ENCODE peak calls at places on chromosomes 3 and 15, in seven cellular contexts. One of them, this sample, is unnamed.

GRCh38 chr3:110199588-110199943 is 862.2 kb upstream of the DPPA4 start:
- DNase-seq in psoas muscle: peak; percentile 15
- DNase-seq in mammary epithelial cell: no peak
- DNase-seq in ovary: no peak
- DNase-seq in GM23248: no peak
- DNase-seq in MM.1S: no peak
- DNase-seq in sigmoid colon: no peak
- DNase-seq in this sample: no peak

GRCh38 chr15:96888764-96889163 is 558.3 kb downstream of the NR2F2 start:
- DNase-seq in psoas muscle: no peak
- DNase-seq in mammary epithelial cell: no peak
- DNase-seq in ovary: no peak
- DNase-seq in GM23248: no peak
- DNase-seq in MM.1S: no peak
- DNase-seq in sigmoid colon: no peak
- DNase-seq in this sample: no peak

GRCh38 chr3:182258538-182259177 is 534.6 kb upstream of the ATP11B start:
- DNase-seq in psoas muscle: no peak
- DNase-seq in mammary epithelial cell: peak; percentile 31
- DNase-seq in ovary: no peak
- DNase-seq in GM23248: peak; percentile 22
- DNase-seq in MM.1S: peak; percentile 68
- DNase-seq in sigmoid colon: no peak
- DNase-seq in this sample: no peak

GRCh38 chr3:187989458-187990153 is 164.4 kb upstream of the LPP start:
- DNase-seq in psoas muscle: no peak
- DNase-seq in mammary epithelial cell: no peak
- DNase-seq in ovary: no peak
- DNase-seq in GM23248: no peak
- DNase-seq in MM.1S: no peak
- DNase-seq in sigmoid colon: no peak
- DNase-seq in this sample: no peak

GRCh38 chr3:169250000-169250399 is 413.5 kb downstream of the MECOM start:
- DNase-seq in psoas muscle: no peak
- DNase-seq in mammary epithelial cell: no peak
- DNase-seq in ovary: no peak
- DNase-seq in GM23248: no peak
- DNase-seq in MM.1S: no peak
- DNase-seq in sigmoid colon: no peak
- DNase-seq in this sample: no peak

GRCh38 chr3:54424283-54424682 is 301.9 kb downstream of the CACNA2D3 start:
- DNase-seq in psoas muscle: no peak
- DNase-seq in mammary epithelial cell: no peak
- DNase-seq in ovary: no peak
- DNase-seq in GM23248: no peak
- DNase-seq in MM.1S: no peak
- DNase-seq in sigmoid colon: no peak
- DNase-seq in this sample: no peak

GRCh38 chr15:65937476-65937875 is 68.2 kb downstream of the RAB11A start:
- DNase-seq in psoas muscle: no peak
- DNase-seq in mammary epithelial cell: no peak
- DNase-seq in ovary: no peak
- DNase-seq in GM23248: peak; percentile 43
- DNase-seq in MM.1S: no peak
- DNase-seq in sigmoid colon: no peak
- DNase-seq in this sample: peak; percentile 16

GRCh38 chr3:41224120-41224806 is 25.0 kb downstream of the CTNNB1 start:
- DNase-seq in psoas muscle: no peak
- DNase-seq in mammary epithelial cell: peak; percentile 78
- DNase-seq in ovary: peak; percentile 48
- DNase-seq in GM23248: peak; percentile 93
- DNase-seq in MM.1S: no peak
- DNase-seq in sigmoid colon: no peak
- DNase-seq in this sample: peak; percentile 82

GRCh38 chr3:9062570-9062969 is 99.3 kb upstream of the RAD18 start:
- DNase-seq in psoas muscle: no peak
- DNase-seq in mammary epithelial cell: no peak
- DNase-seq in ovary: no peak
- DNase-seq in GM23248: no peak
- DNase-seq in MM.1S: no peak
- DNase-seq in sigmoid colon: no peak
- DNase-seq in this sample: no peak

GRCh38 chr3:170835346-170835745 is 34.6 kb downstream of the RPL22L1 start:
- DNase-seq in psoas muscle: no peak
- DNase-seq in mammary epithelial cell: no peak
- DNase-seq in ovary: no peak
- DNase-seq in GM23248: no peak
- DNase-seq in MM.1S: no peak
- DNase-seq in sigmoid colon: no peak
- DNase-seq in this sample: no peak

GRCh38 chr3:69012111-69012835 is 1.2 kb downstream of the EOGT start:
- DNase-seq in psoas muscle: peak; percentile 69
- DNase-seq in mammary epithelial cell: peak; percentile 83
- DNase-seq in ovary: peak; percentile 55
- DNase-seq in GM23248: peak; percentile 81
- DNase-seq in MM.1S: no peak
- DNase-seq in sigmoid colon: peak; percentile 82
- DNase-seq in this sample: peak; percentile 14

GRCh38 chr3:151372063-151372820 is 12.3 kb downstream of the P2RY12 start:
- DNase-seq in psoas muscle: no peak
- DNase-seq in mammary epithelial cell: no peak
- DNase-seq in ovary: no peak
- DNase-seq in GM23248: peak; percentile 74
- DNase-seq in MM.1S: no peak
- DNase-seq in sigmoid colon: no peak
- DNase-seq in this sample: no peak

GRCh38 chr3:53320697-53321096 is 26.6 kb downstream of the DCP1A start:
- DNase-seq in psoas muscle: peak; percentile 78
- DNase-seq in mammary epithelial cell: no peak
- DNase-seq in ovary: no peak
- DNase-seq in GM23248: no peak
- DNase-seq in MM.1S: no peak
- DNase-seq in sigmoid colon: no peak
- DNase-seq in this sample: no peak

GRCh38 chr3:53328750-53329149 is 18.6 kb downstream of the DCP1A start:
- DNase-seq in psoas muscle: no peak
- DNase-seq in mammary epithelial cell: no peak
- DNase-seq in ovary: no peak
- DNase-seq in GM23248: no peak
- DNase-seq in MM.1S: no peak
- DNase-seq in sigmoid colon: no peak
- DNase-seq in this sample: no peak

GRCh38 chr3:53318522-53318921 is 28.8 kb downstream of the DCP1A start:
- DNase-seq in psoas muscle: no peak
- DNase-seq in mammary epithelial cell: no peak
- DNase-seq in ovary: no peak
- DNase-seq in GM23248: peak; percentile 78
- DNase-seq in MM.1S: no peak
- DNase-seq in sigmoid colon: no peak
- DNase-seq in this sample: peak; percentile 28

GRCh38 chr3:53329933-53330332 is 17.4 kb downstream of the DCP1A start:
- DNase-seq in psoas muscle: no peak
- DNase-seq in mammary epithelial cell: no peak
- DNase-seq in ovary: no peak
- DNase-seq in GM23248: no peak
- DNase-seq in MM.1S: no peak
- DNase-seq in sigmoid colon: no peak
- DNase-seq in this sample: no peak

GRCh38 chr3:53324011-53324544 is 23.3 kb downstream of the DCP1A start:
- DNase-seq in psoas muscle: peak; percentile 77
- DNase-seq in mammary epithelial cell: no peak
- DNase-seq in ovary: no peak
- DNase-seq in GM23248: no peak
- DNase-seq in MM.1S: no peak
- DNase-seq in sigmoid colon: no peak
- DNase-seq in this sample: no peak
- H3K36me3 ChIP-seq in psoas muscle: peaks cover 11% of the 10 kb centered on the region
- H3K36me3 ChIP-seq in mammary epithelial cell: no peaks in the 10 kb centered on the region
- H3K36me3 ChIP-seq in ovary: no peaks in the 10 kb centered on the region
- H3K36me3 ChIP-seq in GM23248: peaks cover 4% of the 10 kb centered on the region
- H3K36me3 ChIP-seq in MM.1S: peaks cover 4% of the 10 kb centered on the region
- H3K36me3 ChIP-seq in sigmoid colon: no peaks in the 10 kb centered on the region
- H3K36me3 ChIP-seq in this sample: peaks cover 6% of the 10 kb centered on the region

DNA sequence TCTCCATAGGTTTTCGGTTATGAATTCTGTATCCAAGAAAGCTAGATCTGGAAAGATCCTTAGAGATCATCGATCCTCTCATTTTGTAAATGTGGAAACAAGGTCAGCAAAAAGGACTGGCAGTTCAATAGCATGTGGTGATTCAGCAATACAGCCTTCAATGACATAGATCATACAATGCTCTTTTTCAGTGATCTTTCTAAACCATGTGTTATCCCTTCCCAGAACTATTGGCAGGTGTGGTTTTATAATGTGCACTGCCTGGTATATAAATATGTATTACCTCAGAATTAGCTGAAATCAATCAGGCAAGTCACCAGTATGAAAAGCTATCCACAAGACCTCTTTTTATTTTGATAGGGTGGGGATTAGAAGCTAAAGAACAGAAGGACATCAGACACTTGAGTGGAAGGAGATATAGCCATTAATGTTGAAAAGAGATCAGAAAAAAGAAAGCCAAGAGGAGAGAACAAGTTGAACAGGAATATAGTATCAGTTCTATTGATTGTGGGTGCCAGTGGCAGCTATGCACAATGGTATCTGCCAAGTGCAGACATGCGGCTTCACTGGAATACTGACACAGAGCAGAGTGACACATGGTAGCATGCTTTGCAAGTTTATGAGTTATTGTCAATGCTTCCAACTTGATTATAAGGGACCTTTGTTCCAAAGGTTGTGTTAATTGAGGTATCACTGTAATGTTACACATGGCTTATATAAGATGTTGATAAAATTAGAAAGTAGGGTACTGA is 42.2 kb upstream of the TP63 start:
- DNase-seq in psoas muscle: no peak
- DNase-seq in mammary epithelial cell: peak; percentile 48
- DNase-seq in ovary: no peak
- DNase-seq in GM23248: no peak
- DNase-seq in MM.1S: no peak
- DNase-seq in sigmoid colon: no peak
- DNase-seq in this sample: peak; percentile 0
- H3K4me3 ChIP-seq in psoas muscle: no peak overlapping the region
- H3K4me3 ChIP-seq in mammary epithelial cell: peak overlapping the region; percentile 9
- H3K4me3 ChIP-seq in ovary: no peak overlapping the region
- H3K4me3 ChIP-seq in GM23248: peak overlapping the region; percentile 58
- H3K4me3 ChIP-seq in MM.1S: no peak overlapping the region
- H3K4me3 ChIP-seq in sigmoid colon: no peak overlapping the region
- H3K4me3 ChIP-seq in this sample: no peak overlapping the region

GRCh38 chr3:101865751-101866509 is 16.6 kb downstream of the NFKBIZ start:
- DNase-seq in psoas muscle: no peak
- DNase-seq in mammary epithelial cell: no peak
- DNase-seq in ovary: no peak
- DNase-seq in GM23248: no peak
- DNase-seq in MM.1S: no peak
- DNase-seq in sigmoid colon: no peak
- DNase-seq in this sample: no peak
- H3K27ac ChIP-seq in psoas muscle: no peak overlapping the region
- H3K27ac ChIP-seq in mammary epithelial cell: no peak overlapping the region
- H3K27ac ChIP-seq in ovary: no peak overlapping the region
- H3K27ac ChIP-seq in GM23248: no peak overlapping the region
- H3K27ac ChIP-seq in MM.1S: no peak overlapping the region
- H3K27ac ChIP-seq in sigmoid colon: no peak overlapping the region
- H3K27ac ChIP-seq in this sample: no peak overlapping the region

GRCh38 chr3:23879485-23879884 is 37.3 kb downstream of the NKIRAS1 start:
- DNase-seq in psoas muscle: no peak
- DNase-seq in mammary epithelial cell: no peak
- DNase-seq in ovary: no peak
- DNase-seq in GM23248: no peak
- DNase-seq in MM.1S: no peak
- DNase-seq in sigmoid colon: no peak
- DNase-seq in this sample: no peak
- H3K36me3 ChIP-seq in psoas muscle: peaks cover 7% of the 10 kb centered on the region
- H3K36me3 ChIP-seq in mammary epithelial cell: no peaks in the 10 kb centered on the region
- H3K36me3 ChIP-seq in ovary: no peaks in the 10 kb centered on the region
- H3K36me3 ChIP-seq in GM23248: no peaks in the 10 kb centered on the region
- H3K36me3 ChIP-seq in MM.1S: no peaks in the 10 kb centered on the region
- H3K36me3 ChIP-seq in sigmoid colon: no peaks in the 10 kb centered on the region
- H3K36me3 ChIP-seq in this sample: no peaks in the 10 kb centered on the region

DNA sequence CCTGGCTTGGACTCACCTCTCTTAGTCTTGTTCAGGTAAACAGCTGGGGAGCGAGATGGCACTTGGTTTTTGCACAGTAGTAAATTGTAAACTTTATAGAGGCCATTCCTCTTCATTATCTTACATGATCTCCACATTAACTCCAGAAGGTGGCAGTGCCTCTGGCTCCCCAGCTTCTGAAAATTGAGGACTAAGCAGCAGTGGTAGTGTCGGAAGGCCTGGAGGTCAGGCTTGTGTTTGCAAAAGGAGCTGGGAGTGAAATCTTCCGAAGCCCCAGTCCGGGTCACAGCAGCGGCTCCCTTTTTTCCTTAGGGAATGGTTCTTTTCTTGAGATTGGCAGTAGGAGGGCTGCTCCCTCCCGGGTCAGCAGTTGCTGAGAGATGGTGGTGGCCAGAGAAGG is 85.7 kb downstream of the FNDC3B start:
- DNase-seq in psoas muscle: peak; percentile 54
- DNase-seq in mammary epithelial cell: no peak
- DNase-seq in ovary: no peak
- DNase-seq in GM23248: no peak
- DNase-seq in MM.1S: no peak
- DNase-seq in sigmoid colon: no peak
- DNase-seq in this sample: no peak
- H3K4me3 ChIP-seq in psoas muscle: peak overlapping the region; percentile 27
- H3K4me3 ChIP-seq in mammary epithelial cell: no peak overlapping the region
- H3K4me3 ChIP-seq in ovary: no peak overlapping the region
- H3K4me3 ChIP-seq in GM23248: no peak overlapping the region
- H3K4me3 ChIP-seq in MM.1S: no peak overlapping the region
- H3K4me3 ChIP-seq in sigmoid colon: no peak overlapping the region
- H3K4me3 ChIP-seq in this sample: no peak overlapping the region